ENCODE peak calls at places on chromosomes 6 and 20, in six cellular contexts. J is Panc1; E is RWPE2; P is lower lobe of right lung; O is activated CD4-positive, CD25-positive, alpha-beta regulatory T cell treated with anti-CD3 and anti-CD28 coated beads, Interleukin-2, amount 50 U/mL, for 24 hours; H is natural killer cell treated with Interleukin-12 subunit alpha and Interleukin-12 subunit beta and Interleukin-15 and Interleukin-18, amount 100 ng/mL, for 72 hours. W is an unnamed sample.

GRCh38 chr6:162443101-162443500 is 284.5 kb downstream of the PRKN start:
- ATAC-seq in J (no peak), O (no peak), E (peak; percentile 68), H (no peak), P (no peak), W (no peak)

GRCh38 chr6:107812370-107812769 is 11.7 kb downstream of the SCML4 start:
- ATAC-seq in E (no peak), H (no peak), J (no peak), P (no peak), O (no peak), W (no peak)

GRCh38 chr6:3900744-3901351 is 51.7 kb downstream of the FAM50B start:
- ATAC-seq in O (no peak), P (no peak), H (no peak), J (no peak), E (no peak), W (no peak)

GRCh38 chr20:33372993-33373441 is 28.3 kb downstream of the CDK5RAP1 start:
- ATAC-seq in O (no peak), J (no peak), E (peak; percentile 13), H (no peak), P (peak; percentile 40), W (no peak)

GRCh38 chr6:33170176-33171095 is 21.8 kb downstream of the COL11A2 start:
- ATAC-seq in O (no peak), J (no peak), H (no peak), E (no peak), P (no peak), W (no peak)

GRCh38 chr20:34365765-34366213 is 2.7 kb downstream of the ITCH start:
- ATAC-seq in E (no peak), J (no peak), H (peak; percentile 58), O (no peak), P (no peak), W (no peak)

GRCh38 chr6:42690872-42691271 is 31.5 kb downstream of the PRPH2 start:
- ATAC-seq in E (no peak), H (no peak), P (no peak), J (no peak), O (peak; percentile 43), W (no peak)

GRCh38 chr20:63056236-63057132 is 49.7 kb upstream of the BHLHE23 start:
- ATAC-seq in H (peak; percentile 57), E (peak; percentile 45), J (peak; percentile 74), P (peak; percentile 60), O (peak; percentile 43), W (peak; percentile 77)

GRCh38 chr6:109019911-109020310 is 74.7 kb downstream of the SESN1 start:
- ATAC-seq in E (no peak), J (no peak), H (no peak), O (no peak), P (peak; percentile 79), W (no peak)

GRCh38 chr20:4154958-4155411 is 139.6 kb upstream of the RNF24 start:
- ATAC-seq in O (peak; percentile 30), P (peak; percentile 44), H (peak; percentile 43), J (peak; percentile 76), E (no peak), W (no peak)

GRCh38 chr6:137881522-137881886 is 14.4 kb downstream of the TNFAIP3 start:
- ATAC-seq in J (no peak), E (no peak), O (no peak), H (no peak), P (peak; percentile 2), W (no peak)

GRCh38 chr20:5973172-5973571 is 22.7 kb downstream of the MCM8 start:
- ATAC-seq in H (no peak), P (no peak), O (no peak), J (no peak), E (peak; percentile 98), W (no peak)

GRCh38 chr6:26086214-26086613 is 1.0 kb upstream of the HFE start:
- ATAC-seq in J (no peak), P (no peak), O (peak; percentile 84), E (no peak), H (no peak), W (no peak)

GRCh38 chr6:13273931-13274706 is 54.2 kb downstream of the TBC1D7 start:
- ATAC-seq in O (peak; percentile 95), P (peak; percentile 56), E (no peak), J (no peak), H (peak; percentile 81), W (no peak)

GRCh38 chr6:4559281-4559875 is 216.8 kb upstream of the CDYL start:
- ATAC-seq in P (no peak), H (peak; percentile 54), J (no peak), E (no peak), O (no peak), W (no peak)

GRCh38 chr6:161227004-161227950 is 46.6 kb downstream of the AGPAT4 start:
- ATAC-seq in H (no peak), O (no peak), E (no peak), J (no peak), P (no peak), W (no peak)

GRCh38 chr20:62424249-62425109 is 2.9 kb downstream of the RBBP8NL start:
- ATAC-seq in J (no peak), O (no peak), P (no peak), H (no peak), E (no peak), W (no peak)

GRCh38 chr20:25050501-25051350 is 7.2 kb downstream of the ACSS1 start:
- ATAC-seq in H (no peak), P (no peak), O (no peak), E (no peak), J (no peak), W (no peak)

GRCh38 chr6:17045581-17046322 is 56.1 kb upstream of the STMND1 start:
- ATAC-seq in P (no peak), E (no peak), J (no peak), O (no peak), H (no peak), W (peak; percentile 80)

GRCh38 chr6:65819152-65819551 is 112.1 kb upstream of the EYS start:
- ATAC-seq in P (no peak), H (no peak), J (no peak), E (peak; percentile 27), O (no peak), W (no peak)

GRCh38 chr6:117448732-117449131 is 23.0 kb upstream of the ROS1 start:
- ATAC-seq in E (peak; percentile 88), O (no peak), H (no peak), J (peak; percentile 73), P (peak; percentile 72), W (peak; percentile 93)

GRCh38 chr6:36350082-36350481 is 13.4 kb upstream of the BNIP5 start:
- ATAC-seq in H (no peak), P (peak; percentile 26), J (no peak), E (no peak), O (no peak), W (no peak)

GRCh38 chr6:159252955-159253508 is 83.8 kb downstream of the FNDC1 start:
- ATAC-seq in O (peak; percentile 51), E (peak; percentile 93), J (peak; percentile 78), H (no peak), P (peak; percentile 80), W (peak; percentile 92)

GRCh38 chr20:33604084-33604990 is 57.8 kb upstream of the C20orf144 start:
- ATAC-seq in H (no peak), P (no peak), O (no peak), J (no peak), E (no peak), W (no peak)

GRCh38 chr6:167296902-167297301 is 5.8 kb downstream of the UNC93A start:
- ATAC-seq in J (no peak), H (no peak), O (no peak), E (no peak), P (no peak), W (no peak)

GRCh38 chr20:32465092-32465900 is 107.2 kb downstream of the ASXL1 start:
- ATAC-seq in H (no peak), J (no peak), E (no peak), P (peak; percentile 79), O (no peak), W (no peak)

GRCh38 chr20:34180460-34181108 is 60.6 kb upstream of the ASIP start:
- ATAC-seq in O (no peak), H (no peak), E (peak; percentile 50), J (no peak), P (no peak), W (no peak)

GRCh38 chr20:3420211-3420707 is 12.8 kb upstream of the DNAAF9 start:
- ATAC-seq in J (no peak), H (peak; percentile 100), O (peak; percentile 100), E (peak; percentile 93), P (peak; percentile 91), W (no peak)

GRCh38 chr6:43896474-43896873 is 126.5 kb downstream of the VEGFA start:
- ATAC-seq in O (no peak), J (no peak), P (no peak), H (no peak), E (no peak), W (no peak)

GRCh38 chr6:157317129-157317814 is 6.0 kb downstream of the TMEM242 start:
- ATAC-seq in E (peak; percentile 90), O (peak; percentile 39), H (peak; percentile 86), P (peak; percentile 85), J (peak; percentile 79), W (peak; percentile 85)

GRCh38 chr20:42018979-42019378 is 400.8 kb upstream of the CHD6 start:
- ATAC-seq in O (no peak), J (no peak), E (no peak), P (no peak), H (no peak), W (no peak)

GRCh38 chr6:103183831-103184411 is 1675.8 kb downstream of the HACE1 start:
- ATAC-seq in E (no peak), O (no peak), J (no peak), H (no peak), P (no peak), W (no peak)

GRCh38 chr6:154621611-154622010 is 111.1 kb upstream of the CNKSR3 start:
- ATAC-seq in J (no peak), O (no peak), P (no peak), E (no peak), H (no peak), W (peak; percentile 66)

GRCh38 chr6:166408936-166409755 is 26.4 kb upstream of the MPC1 start:
- ATAC-seq in O (no peak), J (no peak), H (no peak), E (no peak), P (no peak), W (no peak)